ENCODE peak calls at places on chromosomes 5 and 9, in five cellular contexts. W is activated CD8-positive, alpha-beta memory T cell treated with anti-CD3 and anti-CD28 coated beads for 48 hours; Q is NCI-H2171; A is naive thymus-derived CD8-positive, alpha-beta T cell; M is activated T-cell treated with anti-CD3 and anti-CD28 coated beads, Interleukin-2, amount 50 U/mL, for 4 hours. S is an unnamed sample.

GRCh38 chr9:123174887-123175518 is 93.4 kb downstream of the STRBP start:
- DNase-seq in M (no peak), W (no peak), Q (no peak), A (no peak), S (no peak)

GRCh38 chr9:80085668-80086067 is 513.9 kb downstream of the TLE4 start:
- DNase-seq in W (no peak), A (no peak), Q (no peak), M (no peak), S (no peak)

GRCh38 chr9:6354072-6354686 is 26.0 kb downstream of the TPD52L3 start:
- DNase-seq in M (no peak), Q (no peak), W (no peak), A (peak), S (peak)

GRCh38 chr5:1294839-1295649 is at the start of gene TERT:
- DNase-seq in M (peak), A (peak), Q (no peak), W (no peak), S (no peak)

GRCh38 chr9:8365029-8365428 is 565.5 kb upstream of the DMAC1 start:
- DNase-seq in W (no peak), Q (no peak), M (no peak), A (no peak), S (peak)

GRCh38 chr5:170704417-170705195 is 78.9 kb upstream of the GABRP start:
- DNase-seq in Q (no peak), W (no peak), A (no peak), M (no peak), S (no peak)

GRCh38 chr9:78121488-78121887 is 89.9 kb upstream of the GNAQ start:
- DNase-seq in Q (peak), W (peak), M (peak), A (peak), S (peak)

GRCh38 chr5:141003026-141003425 is 36.8 kb downstream of the PCDHAC2 start:
- DNase-seq in A (no peak), W (no peak), M (no peak), Q (no peak), S (peak)

GRCh38 chr5:127227881-127228280 is 62.7 kb upstream of the MEGF10 start:
- DNase-seq in Q (no peak), A (no peak), W (no peak), M (no peak), S (no peak)

GRCh38 chr5:34721359-34721758 is 65.2 kb downstream of the RAI14 start:
- DNase-seq in M (no peak), Q (no peak), A (no peak), W (no peak), S (no peak)

GRCh38 chr5:116883875-116884274 is 309.3 kb upstream of the SEMA6A start:
- DNase-seq in Q (no peak), W (no peak), A (no peak), M (no peak), S (no peak)

GRCh38 chr9:100112677-100113336 is 13.8 kb downstream of the INVS start:
- DNase-seq in A (no peak), Q (no peak), W (no peak), M (no peak), S (no peak)

GRCh38 chr9:96251451-96251850 is 50.5 kb downstream of the HSD17B3 start:
- DNase-seq in W (no peak), A (no peak), M (no peak), Q (no peak), S (peak)

GRCh38 chr9:95588724-95589282 is 72.0 kb upstream of the PTCH1 start:
- DNase-seq in M (no peak), W (no peak), Q (no peak), A (no peak), S (no peak)

GRCh38 chr5:180601591-180602480 is 10.5 kb upstream of the SCGB3A1 start:
- DNase-seq in W (no peak), A (no peak), Q (no peak), M (no peak), S (no peak)

GRCh38 chr5:170347022-170347421 is 42.1 kb downstream of the KCNMB1 start:
- DNase-seq in W (no peak), A (no peak), M (no peak), Q (no peak), S (no peak)

GRCh38 chr5:65767565-65767964 is 45.6 kb downstream of the NLN start:
- DNase-seq in W (no peak), M (no peak), Q (no peak), A (no peak), S (no peak)